ENCODE peak calls at places on chromosome 2, in ten cellular contexts. R is GM23338, S is astrocyte, K is body of pancreas, O is lower lobe of right lung, T is A549, V is A673, F is tibial nerve, M is esophagus muscularis mucosa, E is heart left ventricle. W is an unnamed sample.

GRCh38 chr2:59413751-59414570 is 1139.5 kb downstream of the BCL11A start:
- DNase-seq in R (no peak), S (no peak), K (no peak), O (no peak), T (no peak), V (no peak), F (no peak), M (no peak), E (no peak), W (no peak)

GRCh38 chr2:109213646-109214417 is 84.8 kb downstream of the SH3RF3 start:
- DNase-seq in R (no peak), S (peak; percentile 82), K (peak; percentile 46), O (peak; percentile 57), T (no peak), V (no peak), F (no peak), M (no peak), E (peak; percentile 75), W (no peak)

GRCh38 chr2:229634574-229635185 is 79.7 kb downstream of the DNER start:
- DNase-seq in R (peak; percentile 74), S (no peak), K (no peak), O (no peak), T (no peak), V (no peak), F (no peak), M (no peak), E (no peak), W (no peak)

GRCh38 chr2:15776629-15776919 is 163.8 kb upstream of the MYCN start:
- DNase-seq in R (no peak), S (no peak), K (no peak), O (no peak), T (peak; percentile 17), V (no peak), F (no peak), M (no peak), E (no peak), W (no peak)

GRCh38 chr2:67797801-67798535 is 264.8 kb downstream of the C1D start:
- DNase-seq in R (no peak), S (peak; percentile 65), K (peak; percentile 43), O (no peak), T (no peak), V (peak; percentile 57), F (no peak), M (no peak), E (no peak), W (no peak)

GRCh38 chr2:218993345-218994315 is at the start of gene CRYBA2:
- DNase-seq in R (peak; percentile 59), S (no peak), K (peak; percentile 33), O (no peak), T (no peak), V (peak; percentile 50), F (no peak), M (no peak), E (no peak), W (no peak)

GRCh38 chr2:121648611-121649401 is 456 bp downstream of the CLASP1 start:
- DNase-seq in R (peak; percentile 68), S (peak; percentile 62), K (peak; percentile 46), O (peak; percentile 74), T (peak; percentile 40), V (peak; percentile 55), F (peak; percentile 26), M (peak; percentile 92), E (peak; percentile 43), W (peak; percentile 30)

GRCh38 chr2:239386001-239386670 is 14.7 kb downstream of the HDAC4 start:
- DNase-seq in R (no peak), S (no peak), K (no peak), O (peak; percentile 19), T (no peak), V (no peak), F (no peak), M (no peak), E (peak; percentile 20), W (no peak)

GRCh38 chr2:176934869-176935415 is 277.7 kb upstream of the HNRNPA3 start:
- DNase-seq in R (peak; percentile 25), S (no peak), K (no peak), O (no peak), T (no peak), V (no peak), F (no peak), M (no peak), E (no peak), W (no peak)

GRCh38 chr2:95313296-95314265 is 16.4 kb downstream of the KCNIP3 start:
- DNase-seq in R (no peak), S (no peak), K (no peak), O (no peak), T (no peak), V (no peak), F (no peak), M (no peak), E (no peak), W (no peak)

GRCh38 chr2:95314964-95315611 is 17.9 kb downstream of the KCNIP3 start:
- DNase-seq in R (peak; percentile 81), S (no peak), K (peak; percentile 66), O (no peak), T (peak; percentile 52), V (no peak), F (no peak), M (no peak), E (no peak), W (no peak)

GRCh38 chr2:95312543-95313205 is 15.5 kb downstream of the KCNIP3 start:
- DNase-seq in R (no peak), S (no peak), K (no peak), O (no peak), T (no peak), V (no peak), F (no peak), M (no peak), E (no peak), W (no peak)

GRCh38 chr2:95315801-95316411 is 18.8 kb downstream of the KCNIP3 start:
- DNase-seq in R (no peak), S (peak; percentile 87), K (no peak), O (no peak), T (no peak), V (no peak), F (no peak), M (no peak), E (no peak), W (no peak)

GRCh38 chr2:95314598-95314963 is 17.4 kb downstream of the KCNIP3 start:
- DNase-seq in R (no peak), S (no peak), K (no peak), O (no peak), T (no peak), V (no peak), F (no peak), M (no peak), E (no peak), W (no peak)
- H3K4me1 ChIP-seq in R (no peaks in the 10 kb centered on the region), S (peaks cover 16% of the 10 kb centered on the region), K (no peaks in the 10 kb centered on the region), O (no peaks in the 10 kb centered on the region), T (no peaks in the 10 kb centered on the region), V (peaks cover 6% of the 10 kb centered on the region), F (no peaks in the 10 kb centered on the region), M (no peaks in the 10 kb centered on the region), E (no peaks in the 10 kb centered on the region), W (peaks cover 14% of the 10 kb centered on the region)

DNA sequence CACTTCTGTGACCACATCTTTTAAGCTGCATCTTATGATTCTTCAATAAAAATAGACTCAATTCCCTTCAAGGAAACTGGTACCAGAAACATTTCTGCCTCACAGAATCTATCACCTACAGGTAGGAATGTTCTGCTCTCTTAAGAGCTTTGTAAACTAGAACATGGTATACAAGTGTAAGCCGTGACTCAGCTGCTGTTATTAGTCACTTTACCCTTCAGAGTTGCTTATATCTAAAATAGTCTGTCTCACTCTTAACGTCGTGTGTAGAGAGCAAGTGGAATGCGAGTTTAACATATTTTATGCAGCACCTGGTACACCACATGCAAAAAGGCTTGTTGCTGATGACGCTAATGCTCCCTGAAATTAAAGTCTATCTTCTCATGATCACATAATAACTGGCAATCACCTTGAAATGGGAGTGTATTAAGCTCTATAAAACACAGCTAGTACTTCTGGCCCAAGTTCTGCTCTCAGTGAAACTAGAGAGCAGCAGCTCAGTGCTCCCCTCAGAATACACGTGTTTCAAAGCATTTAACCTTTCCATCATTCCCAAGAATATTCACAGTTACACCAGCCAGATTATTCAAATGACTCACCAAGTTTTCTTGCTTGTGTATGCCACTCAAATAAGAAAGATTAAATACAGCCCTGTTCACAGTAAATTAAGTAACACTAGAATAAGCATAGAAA is 420.0 kb downstream of the ZEB2 start:
- DNase-seq in R (peak; percentile 11), S (peak; percentile 99), K (no peak), O (no peak), T (peak; percentile 52), V (no peak), F (no peak), M (no peak), E (no peak), W (no peak)
- TF ChIP-seq CTCF in R (no peak), S (peak; percentile 61), K (no peak), O (peak; percentile 12), T (no peak), V (no peak), F (no peak), M (no peak), E (no peak), W (no peak)

GRCh38 chr2:183010112-183010511 is 28.1 kb downstream of the NCKAP1 start:
- DNase-seq in R (peak; percentile 86), S (peak; percentile 60), K (no peak), O (no peak), T (peak; percentile 52), V (peak; percentile 90), F (no peak), M (no peak), E (peak; percentile 51), W (no peak)
- H3K4me1 ChIP-seq in R (peaks cover 43% of the 10 kb centered on the region), S (peaks cover 4% of the 10 kb centered on the region), K (peaks cover 22% of the 10 kb centered on the region), O (peaks cover 9% of the 10 kb centered on the region), T (peaks cover 18% of the 10 kb centered on the region), V (peaks cover 94% of the 10 kb centered on the region), F (peaks cover 47% of the 10 kb centered on the region), M (peaks cover 56% of the 10 kb centered on the region), E (peaks cover 16% of the 10 kb centered on the region), W (peaks cover 21% of the 10 kb centered on the region)

DNA sequence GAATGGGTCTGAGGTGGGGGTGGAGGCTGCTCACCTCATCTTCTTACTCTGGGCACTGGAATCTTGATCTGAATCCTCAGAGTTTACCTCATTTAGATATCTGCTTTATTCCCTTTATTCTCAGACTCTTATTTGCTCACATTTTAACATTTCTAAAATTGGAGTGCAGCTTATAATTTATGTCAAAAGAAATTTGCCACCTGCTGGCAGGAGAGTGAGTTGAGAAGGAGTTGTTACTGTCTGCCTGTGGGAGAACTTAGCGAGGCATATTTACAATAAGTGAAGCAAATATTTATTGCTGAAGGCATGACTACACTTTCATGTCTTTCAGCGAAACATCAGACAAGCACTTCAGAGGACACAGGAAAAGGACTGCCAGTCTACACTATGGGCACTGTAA is 16.4 kb upstream of the KIAA2012 start:
- DNase-seq in R (no peak), S (no peak), K (peak; percentile 7), O (no peak), T (peak; percentile 33), V (peak; percentile 39), F (no peak), M (no peak), E (no peak), W (no peak)
- TF ChIP-seq CTCF in R (peak; percentile 37), S (peak; percentile 46), K (no peak), O (peak; percentile 19), T (peak; percentile 40), V (peak; percentile 55), F (no peak), M (peak; percentile 43), E (no peak), W (peak; percentile 21)